ENCODE peak calls at places on chromosomes 2 and 18, in five cellular contexts. One of them, this sample, is unnamed.

GRCh38 chr2:125456851-125457250 is 1199.1 kb upstream of the GYPC start:
- DNase-seq in uterus: no peak
- DNase-seq in psoas muscle: no peak
- DNase-seq in sigmoid colon: no peak
- DNase-seq in mucosa of descending colon: no peak
- DNase-seq in this sample: no peak

GRCh38 chr2:126808929-126809328 is 89.8 kb upstream of the TEX51 start:
- DNase-seq in sigmoid colon: peak; percentile 37
- DNase-seq in uterus: no peak
- DNase-seq in mucosa of descending colon: no peak
- DNase-seq in psoas muscle: no peak
- DNase-seq in this sample: no peak

GRCh38 chr2:136310797-136311558 is 193.0 kb upstream of the CXCR4 start:
- DNase-seq in sigmoid colon: no peak
- DNase-seq in mucosa of descending colon: no peak
- DNase-seq in uterus: no peak
- DNase-seq in psoas muscle: no peak
- DNase-seq in this sample: no peak

GRCh38 chr2:112149866-112150435 is 11.8 kb downstream of the FBLN7 start:
- DNase-seq in uterus: no peak
- DNase-seq in mucosa of descending colon: no peak
- DNase-seq in sigmoid colon: no peak
- DNase-seq in psoas muscle: no peak
- DNase-seq in this sample: no peak

GRCh38 chr2:238738917-238739316 is 109.0 kb upstream of the TWIST2 start:
- DNase-seq in mucosa of descending colon: no peak
- DNase-seq in psoas muscle: no peak
- DNase-seq in sigmoid colon: no peak
- DNase-seq in uterus: no peak
- DNase-seq in this sample: no peak

GRCh38 chr2:101675512-101675911 is 22.0 kb upstream of the MAP4K4 start:
- DNase-seq in mucosa of descending colon: no peak
- DNase-seq in sigmoid colon: no peak
- DNase-seq in uterus: no peak
- DNase-seq in psoas muscle: no peak
- DNase-seq in this sample: no peak

GRCh38 chr2:73983322-73984202 is 1.1 kb upstream of the TET3 start:
- DNase-seq in sigmoid colon: no peak
- DNase-seq in psoas muscle: peak; percentile 56
- DNase-seq in uterus: peak; percentile 24
- DNase-seq in mucosa of descending colon: peak; percentile 99
- DNase-seq in this sample: no peak

GRCh38 chr2:229154381-229154780 is 116.7 kb downstream of the PID1 start:
- DNase-seq in mucosa of descending colon: no peak
- DNase-seq in psoas muscle: no peak
- DNase-seq in uterus: no peak
- DNase-seq in sigmoid colon: no peak
- DNase-seq in this sample: no peak

GRCh38 chr2:237884681-237885080 is 25.3 kb downstream of the RAMP1 start:
- DNase-seq in uterus: no peak
- DNase-seq in mucosa of descending colon: no peak
- DNase-seq in sigmoid colon: peak; percentile 66
- DNase-seq in psoas muscle: no peak
- DNase-seq in this sample: no peak

GRCh38 chr2:26245231-26245732 is 543 bp downstream of the HADHB start:
- DNase-seq in uterus: no peak
- DNase-seq in sigmoid colon: peak; percentile 69
- DNase-seq in psoas muscle: peak; percentile 63
- DNase-seq in mucosa of descending colon: peak; percentile 77
- DNase-seq in this sample: peak; percentile 50

GRCh38 chr2:12484536-12485115 is 232.1 kb upstream of the TRIB2 start:
- DNase-seq in uterus: no peak
- DNase-seq in sigmoid colon: no peak
- DNase-seq in mucosa of descending colon: no peak
- DNase-seq in psoas muscle: no peak
- DNase-seq in this sample: no peak

GRCh38 chr2:58032016-58032750 is 14.4 kb upstream of the VRK2 start:
- DNase-seq in sigmoid colon: no peak
- DNase-seq in uterus: no peak
- DNase-seq in psoas muscle: no peak
- DNase-seq in mucosa of descending colon: no peak
- DNase-seq in this sample: no peak

GRCh38 chr2:35035883-35036282 is 1319.7 kb upstream of the CRIM1 start:
- DNase-seq in mucosa of descending colon: no peak
- DNase-seq in uterus: no peak
- DNase-seq in sigmoid colon: no peak
- DNase-seq in psoas muscle: no peak
- DNase-seq in this sample: no peak

GRCh38 chr2:36965751-36966369 is 476 bp downstream of the STRN start:
- DNase-seq in psoas muscle: peak; percentile 57
- DNase-seq in sigmoid colon: no peak
- DNase-seq in uterus: no peak
- DNase-seq in mucosa of descending colon: peak; percentile 63
- DNase-seq in this sample: peak; percentile 3

GRCh38 chr2:73238149-73238548 is 4.0 kb downstream of the CCT7 start:
- DNase-seq in uterus: no peak
- DNase-seq in mucosa of descending colon: no peak
- DNase-seq in sigmoid colon: no peak
- DNase-seq in psoas muscle: no peak
- DNase-seq in this sample: no peak

GRCh38 chr2:188394931-188395330 is 103.3 kb downstream of the GULP1 start:
- DNase-seq in psoas muscle: no peak
- DNase-seq in mucosa of descending colon: no peak
- DNase-seq in sigmoid colon: no peak
- DNase-seq in uterus: no peak
- DNase-seq in this sample: no peak

GRCh38 chr2:42854207-42854818 is 61.9 kb upstream of the HAAO start:
- DNase-seq in sigmoid colon: peak; percentile 87
- DNase-seq in uterus: peak; percentile 70
- DNase-seq in mucosa of descending colon: peak; percentile 30
- DNase-seq in psoas muscle: peak; percentile 83
- DNase-seq in this sample: no peak

GRCh38 chr2:220077488-220077887 is 450.1 kb downstream of the SLC4A3 start:
- DNase-seq in sigmoid colon: no peak
- DNase-seq in mucosa of descending colon: no peak
- DNase-seq in psoas muscle: no peak
- DNase-seq in uterus: no peak
- DNase-seq in this sample: no peak

GRCh38 chr18:46474487-46475366 is 182.3 kb downstream of the LOXHD1 start:
- DNase-seq in mucosa of descending colon: no peak
- DNase-seq in uterus: no peak
- DNase-seq in sigmoid colon: no peak
- DNase-seq in psoas muscle: no peak
- DNase-seq in this sample: no peak

GRCh38 chr2:66507673-66508127 is 72.8 kb downstream of the MEIS1 start:
- DNase-seq in sigmoid colon: no peak
- DNase-seq in mucosa of descending colon: no peak
- DNase-seq in psoas muscle: no peak
- DNase-seq in uterus: no peak
- DNase-seq in this sample: no peak

GRCh38 chr18:21053127-21053526 is 58.5 kb downstream of the ROCK1 start:
- DNase-seq in uterus: no peak
- DNase-seq in sigmoid colon: no peak
- DNase-seq in psoas muscle: no peak
- DNase-seq in mucosa of descending colon: no peak
- DNase-seq in this sample: no peak

GRCh38 chr2:1055014-1055595 is 104.5 kb downstream of the SNTG2 start:
- DNase-seq in sigmoid colon: no peak
- DNase-seq in uterus: no peak
- DNase-seq in psoas muscle: no peak
- DNase-seq in mucosa of descending colon: no peak
- DNase-seq in this sample: no peak

GRCh38 chr2:200397785-200398184 is 91.3 kb downstream of the SPATS2L start:
- DNase-seq in psoas muscle: no peak
- DNase-seq in mucosa of descending colon: no peak
- DNase-seq in sigmoid colon: no peak
- DNase-seq in uterus: no peak
- DNase-seq in this sample: no peak

GRCh38 chr2:162929571-162929970 is 91.0 kb upstream of the KCNH7 start:
- DNase-seq in psoas muscle: no peak
- DNase-seq in uterus: no peak
- DNase-seq in mucosa of descending colon: no peak
- DNase-seq in sigmoid colon: no peak
- DNase-seq in this sample: no peak

GRCh38 chr2:132037527-132038178 is 124.1 kb downstream of the ANKRD30BL start:
- DNase-seq in psoas muscle: peak; percentile 16
- DNase-seq in uterus: no peak
- DNase-seq in sigmoid colon: peak; percentile 58
- DNase-seq in mucosa of descending colon: peak; percentile 1
- DNase-seq in this sample: no peak

GRCh38 chr2:23413641-23414040 is 28.7 kb downstream of the KLHL29 start:
- DNase-seq in uterus: no peak
- DNase-seq in sigmoid colon: no peak
- DNase-seq in mucosa of descending colon: no peak
- DNase-seq in psoas muscle: no peak
- DNase-seq in this sample: no peak

GRCh38 chr18:75125359-75126331 is 83.3 kb downstream of the PTGR3 start:
- DNase-seq in psoas muscle: no peak
- DNase-seq in sigmoid colon: no peak
- DNase-seq in mucosa of descending colon: no peak
- DNase-seq in uterus: no peak
- DNase-seq in this sample: no peak

GRCh38 chr2:184577056-184577455 is 21.3 kb upstream of the ZNF804A start:
- DNase-seq in uterus: no peak
- DNase-seq in sigmoid colon: no peak
- DNase-seq in mucosa of descending colon: no peak
- DNase-seq in psoas muscle: no peak
- DNase-seq in this sample: no peak

GRCh38 chr2:184579226-184579625 is 19.1 kb upstream of the ZNF804A start:
- DNase-seq in psoas muscle: no peak
- DNase-seq in uterus: no peak
- DNase-seq in sigmoid colon: no peak
- DNase-seq in mucosa of descending colon: no peak
- DNase-seq in this sample: no peak

GRCh38 chr2:184577741-184578140 is 20.6 kb upstream of the ZNF804A start:
- DNase-seq in sigmoid colon: no peak
- DNase-seq in uterus: no peak
- DNase-seq in psoas muscle: no peak
- DNase-seq in mucosa of descending colon: no peak
- DNase-seq in this sample: no peak
- H3K9me3 ChIP-seq in sigmoid colon: no peaks in the 10 kb centered on the region
- H3K9me3 ChIP-seq in uterus: no peaks in the 10 kb centered on the region
- H3K9me3 ChIP-seq in psoas muscle: no peaks in the 10 kb centered on the region
- H3K9me3 ChIP-seq in mucosa of descending colon: no peaks in the 10 kb centered on the region
- H3K9me3 ChIP-seq in this sample: no peaks in the 10 kb centered on the region

DNA sequence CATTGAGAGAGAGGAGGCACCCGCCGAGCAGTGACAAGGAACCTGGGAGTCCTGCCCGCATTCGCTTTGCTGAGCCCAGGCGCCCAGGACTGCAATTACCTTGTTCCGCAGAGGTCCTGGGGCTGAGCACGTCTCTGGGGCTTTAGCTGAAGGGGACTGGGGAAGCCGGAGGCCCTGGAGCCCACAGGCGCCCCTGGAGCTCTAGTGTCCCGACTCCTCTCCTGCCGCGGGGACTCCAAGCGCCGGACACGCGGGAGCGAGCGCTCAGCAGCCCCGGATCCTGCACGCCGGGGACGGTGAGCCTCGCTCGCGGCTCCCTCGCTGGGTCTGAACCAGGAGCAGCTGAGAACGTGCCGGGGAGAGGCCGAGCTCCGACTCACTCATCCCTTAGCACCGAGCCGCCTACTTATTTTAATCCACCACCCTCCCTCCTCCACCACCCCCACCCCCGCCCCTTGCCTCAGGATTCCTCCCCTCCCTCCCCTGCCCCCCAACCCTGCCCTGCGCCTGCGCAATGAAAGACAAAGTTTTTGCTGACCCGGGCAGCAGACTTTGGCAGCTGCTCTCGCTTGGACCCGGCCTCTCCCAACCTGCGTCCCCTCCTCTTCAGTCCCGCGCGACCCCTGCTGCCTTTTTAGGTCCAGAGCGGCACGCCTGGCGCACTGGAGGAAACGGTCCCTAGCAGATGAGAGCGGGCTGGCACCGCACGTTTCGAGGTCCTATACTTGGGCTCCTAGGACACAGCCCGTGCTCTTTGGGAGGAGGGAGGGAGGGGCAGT is at the start of gene OSR1:
- DNase-seq in psoas muscle: peak; percentile 85
- DNase-seq in sigmoid colon: peak; percentile 90
- DNase-seq in uterus: peak; percentile 82
- DNase-seq in mucosa of descending colon: peak; percentile 50
- DNase-seq in this sample: no peak
- H3K4me3 ChIP-seq in psoas muscle: peak within 1 kb of the TSS; percentile 79
- H3K4me3 ChIP-seq in sigmoid colon: peak within 1 kb of the TSS; percentile 76
- H3K4me3 ChIP-seq in uterus: peak within 1 kb of the TSS; percentile 55
- H3K4me3 ChIP-seq in mucosa of descending colon: peak within 1 kb of the TSS; percentile 9
- H3K4me3 ChIP-seq in this sample: no peak within 1 kb of the TSS

GRCh38 chr18:59459352-59460059 is 100.4 kb upstream of the LMAN1 start:
- DNase-seq in uterus: no peak
- DNase-seq in mucosa of descending colon: no peak
- DNase-seq in sigmoid colon: no peak
- DNase-seq in psoas muscle: no peak
- DNase-seq in this sample: no peak

GRCh38 chr18:59456657-59457056 is 97.6 kb upstream of the LMAN1 start:
- DNase-seq in psoas muscle: no peak
- DNase-seq in uterus: no peak
- DNase-seq in mucosa of descending colon: no peak
- DNase-seq in sigmoid colon: no peak
- DNase-seq in this sample: no peak

GRCh38 chr18:59461171-59461570 is 102.1 kb upstream of the LMAN1 start:
- DNase-seq in sigmoid colon: no peak
- DNase-seq in mucosa of descending colon: no peak
- DNase-seq in uterus: no peak
- DNase-seq in psoas muscle: no peak
- DNase-seq in this sample: no peak

GRCh38 chr18:59458575-59458974 is 99.5 kb upstream of the LMAN1 start:
- DNase-seq in uterus: no peak
- DNase-seq in mucosa of descending colon: no peak
- DNase-seq in psoas muscle: no peak
- DNase-seq in sigmoid colon: no peak
- DNase-seq in this sample: no peak

GRCh38 chr18:59460060-59460395 is 101.0 kb upstream of the LMAN1 start:
- DNase-seq in uterus: no peak
- DNase-seq in mucosa of descending colon: no peak
- DNase-seq in sigmoid colon: no peak
- DNase-seq in psoas muscle: no peak
- DNase-seq in this sample: no peak
- H3K36me3 ChIP-seq in uterus: no peaks in the 10 kb centered on the region
- H3K36me3 ChIP-seq in mucosa of descending colon: no peaks in the 10 kb centered on the region
- H3K36me3 ChIP-seq in sigmoid colon: no peaks in the 10 kb centered on the region
- H3K36me3 ChIP-seq in psoas muscle: no peaks in the 10 kb centered on the region
- H3K36me3 ChIP-seq in this sample: no peaks in the 10 kb centered on the region

DNA sequence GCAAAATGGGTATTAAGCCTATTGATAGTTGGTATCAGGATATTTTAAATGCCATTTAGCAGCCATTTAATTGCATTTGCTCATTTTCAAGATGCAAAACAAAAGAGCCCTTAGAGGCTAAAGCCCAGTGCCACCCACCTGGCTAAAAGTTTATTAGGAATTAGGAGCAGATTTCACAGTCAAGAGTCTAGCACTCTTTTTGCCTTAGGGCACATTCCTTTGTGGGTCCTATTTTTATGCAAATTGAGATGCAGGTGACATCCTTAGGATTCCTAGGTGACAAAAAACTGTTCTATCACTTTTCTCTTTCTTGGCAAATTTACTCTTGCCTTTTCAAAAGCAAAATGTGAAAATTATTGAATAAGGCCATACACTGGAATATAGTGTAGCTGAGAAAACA is 42.0 kb downstream of the CTNNA2 start:
- DNase-seq in psoas muscle: no peak
- DNase-seq in uterus: no peak
- DNase-seq in mucosa of descending colon: no peak
- DNase-seq in sigmoid colon: no peak
- DNase-seq in this sample: no peak
- H3K9me3 ChIP-seq in psoas muscle: no peaks in the 10 kb centered on the region
- H3K9me3 ChIP-seq in uterus: no peaks in the 10 kb centered on the region
- H3K9me3 ChIP-seq in mucosa of descending colon: peaks cover 5% of the 10 kb centered on the region
- H3K9me3 ChIP-seq in sigmoid colon: no peaks in the 10 kb centered on the region
- H3K9me3 ChIP-seq in this sample: no peaks in the 10 kb centered on the region